ENCODE peak calls at places on chromosomes 11 and 22, in five cellular contexts. One of them, this sample, is unnamed.
A peak's percentile ranks its signal among the peaks of the same experiment; 100 is the strongest.

GRCh38 chr11:77119531-77119936 is 8.5 kb upstream of the MYO7A start:
- DNase-seq in SK-N-SH: no peak
- DNase-seq in brain microvascular endothelial cell: no peak
- DNase-seq in tibial artery: no peak
- DNase-seq in CD8-positive, alpha-beta memory T cell: no peak
- DNase-seq in this sample: no peak

GRCh38 chr11:47466701-47467250 is 17.8 kb upstream of the RAPSN start:
- DNase-seq in CD8-positive, alpha-beta memory T cell: no peak
- DNase-seq in tibial artery: no peak
- DNase-seq in brain microvascular endothelial cell: peak; percentile 20
- DNase-seq in SK-N-SH: peak; percentile 57
- DNase-seq in this sample: peak; percentile 76

GRCh38 chr11:66768818-66769217 is 39.8 kb upstream of the SPTBN2 start:
- DNase-seq in tibial artery: no peak
- DNase-seq in CD8-positive, alpha-beta memory T cell: no peak
- DNase-seq in SK-N-SH: no peak
- DNase-seq in brain microvascular endothelial cell: peak; percentile 4
- DNase-seq in this sample: no peak

GRCh38 chr11:122202951-122203456 is 87.0 kb upstream of the BLID start:
- DNase-seq in SK-N-SH: peak; percentile 79
- DNase-seq in tibial artery: peak; percentile 63
- DNase-seq in brain microvascular endothelial cell: peak; percentile 69
- DNase-seq in CD8-positive, alpha-beta memory T cell: no peak
- DNase-seq in this sample: peak; percentile 62

GRCh38 chr22:40595497-40596234 is 40.9 kb downstream of the MRTFA start:
- DNase-seq in brain microvascular endothelial cell: no peak
- DNase-seq in tibial artery: no peak
- DNase-seq in SK-N-SH: no peak
- DNase-seq in CD8-positive, alpha-beta memory T cell: no peak
- DNase-seq in this sample: no peak

GRCh38 chr11:1344056-1344635 is 34.7 kb upstream of the TOLLIP start:
- DNase-seq in tibial artery: no peak
- DNase-seq in SK-N-SH: no peak
- DNase-seq in brain microvascular endothelial cell: no peak
- DNase-seq in CD8-positive, alpha-beta memory T cell: no peak
- DNase-seq in this sample: no peak

GRCh38 chr22:34243023-34243422 is 322.7 kb upstream of the LARGE1 start:
- DNase-seq in CD8-positive, alpha-beta memory T cell: no peak
- DNase-seq in tibial artery: no peak
- DNase-seq in SK-N-SH: no peak
- DNase-seq in brain microvascular endothelial cell: no peak
- DNase-seq in this sample: no peak

GRCh38 chr22:46684706-46685105 is 53.3 kb downstream of the CERK start:
- DNase-seq in SK-N-SH: no peak
- DNase-seq in tibial artery: no peak
- DNase-seq in brain microvascular endothelial cell: no peak
- DNase-seq in CD8-positive, alpha-beta memory T cell: no peak
- DNase-seq in this sample: no peak

GRCh38 chr22:45757068-45757467 is 85.4 kb downstream of the ATXN10 start:
- DNase-seq in SK-N-SH: no peak
- DNase-seq in CD8-positive, alpha-beta memory T cell: no peak
- DNase-seq in brain microvascular endothelial cell: no peak
- DNase-seq in tibial artery: no peak
- DNase-seq in this sample: no peak

GRCh38 chr11:13284776-13285588 is 7.4 kb downstream of the BMAL1 start:
- DNase-seq in CD8-positive, alpha-beta memory T cell: no peak
- DNase-seq in tibial artery: no peak
- DNase-seq in brain microvascular endothelial cell: no peak
- DNase-seq in SK-N-SH: no peak
- DNase-seq in this sample: no peak

GRCh38 chr22:37604875-37605274 is 3.8 kb upstream of the GGA1 start:
- DNase-seq in CD8-positive, alpha-beta memory T cell: peak; percentile 54
- DNase-seq in SK-N-SH: no peak
- DNase-seq in tibial artery: no peak
- DNase-seq in brain microvascular endothelial cell: no peak
- DNase-seq in this sample: no peak

GRCh38 chr11:120834686-120835225 is 189.1 kb upstream of the TBCEL start:
- DNase-seq in brain microvascular endothelial cell: no peak
- DNase-seq in tibial artery: no peak
- DNase-seq in CD8-positive, alpha-beta memory T cell: no peak
- DNase-seq in SK-N-SH: no peak
- DNase-seq in this sample: no peak

GRCh38 chr11:77065878-77066228 is 918 bp upstream of the CAPN5 start:
- DNase-seq in tibial artery: peak; percentile 65
- DNase-seq in SK-N-SH: no peak
- DNase-seq in brain microvascular endothelial cell: peak; percentile 15
- DNase-seq in CD8-positive, alpha-beta memory T cell: no peak
- DNase-seq in this sample: no peak

GRCh38 chr22:26169312-26170111 is at the start of gene SEZ6L:
- DNase-seq in SK-N-SH: peak; percentile 90
- DNase-seq in tibial artery: no peak
- DNase-seq in brain microvascular endothelial cell: no peak
- DNase-seq in CD8-positive, alpha-beta memory T cell: no peak
- DNase-seq in this sample: no peak

GRCh38 chr11:9758676-9759518 is 95.0 kb downstream of the SWAP70 start:
- DNase-seq in CD8-positive, alpha-beta memory T cell: peak; percentile 37
- DNase-seq in brain microvascular endothelial cell: peak; percentile 64
- DNase-seq in tibial artery: peak; percentile 83
- DNase-seq in SK-N-SH: peak; percentile 92
- DNase-seq in this sample: peak; percentile 39

GRCh38 chr11:46555269-46556054 is 38.4 kb downstream of the AMBRA1 start:
- DNase-seq in SK-N-SH: no peak
- DNase-seq in CD8-positive, alpha-beta memory T cell: no peak
- DNase-seq in brain microvascular endothelial cell: peak; percentile 69
- DNase-seq in tibial artery: no peak
- DNase-seq in this sample: no peak

GRCh38 chr11:73229321-73230275 is 11.5 kb downstream of the P2RY2 start:
- DNase-seq in tibial artery: no peak
- DNase-seq in brain microvascular endothelial cell: no peak
- DNase-seq in CD8-positive, alpha-beta memory T cell: no peak
- DNase-seq in SK-N-SH: peak; percentile 19
- DNase-seq in this sample: no peak

GRCh38 chr11:26896716-26897115 is 97.2 kb upstream of the FIBIN start:
- DNase-seq in CD8-positive, alpha-beta memory T cell: no peak
- DNase-seq in brain microvascular endothelial cell: no peak
- DNase-seq in SK-N-SH: no peak
- DNase-seq in tibial artery: no peak
- DNase-seq in this sample: no peak

GRCh38 chr22:46929689-46930225 is 167.3 kb downstream of the TBC1D22A start:
- DNase-seq in SK-N-SH: no peak
- DNase-seq in CD8-positive, alpha-beta memory T cell: no peak
- DNase-seq in tibial artery: no peak
- DNase-seq in brain microvascular endothelial cell: no peak
- DNase-seq in this sample: no peak

GRCh38 chr11:62552931-62553838 is 6.6 kb upstream of the AHNAK start:
- DNase-seq in SK-N-SH: no peak
- DNase-seq in brain microvascular endothelial cell: peak; percentile 94
- DNase-seq in tibial artery: peak; percentile 93
- DNase-seq in CD8-positive, alpha-beta memory T cell: no peak
- DNase-seq in this sample: no peak

GRCh38 chr11:129933262-129933661 is 37.9 kb upstream of the NFRKB start:
- DNase-seq in CD8-positive, alpha-beta memory T cell: no peak
- DNase-seq in tibial artery: no peak
- DNase-seq in SK-N-SH: no peak
- DNase-seq in brain microvascular endothelial cell: no peak
- DNase-seq in this sample: no peak

GRCh38 chr11:10590516-10590915 is 22.1 kb upstream of the LYVE1 start:
- DNase-seq in brain microvascular endothelial cell: no peak
- DNase-seq in CD8-positive, alpha-beta memory T cell: no peak
- DNase-seq in SK-N-SH: no peak
- DNase-seq in tibial artery: no peak
- DNase-seq in this sample: no peak

GRCh38 chr11:66292543-66293332 is 1.0 kb downstream of the TMEM151A start:
- DNase-seq in brain microvascular endothelial cell: no peak
- DNase-seq in SK-N-SH: no peak
- DNase-seq in CD8-positive, alpha-beta memory T cell: no peak
- DNase-seq in tibial artery: no peak
- DNase-seq in this sample: peak; percentile 46

GRCh38 chr11:47215366-47215925 is 672 bp downstream of the DDB2 start:
- DNase-seq in tibial artery: no peak
- DNase-seq in SK-N-SH: no peak
- DNase-seq in brain microvascular endothelial cell: no peak
- DNase-seq in CD8-positive, alpha-beta memory T cell: no peak
- DNase-seq in this sample: no peak

GRCh38 chr22:19886605-19887250 is 32.1 kb upstream of the GNB1L start:
- DNase-seq in CD8-positive, alpha-beta memory T cell: no peak
- DNase-seq in SK-N-SH: no peak
- DNase-seq in tibial artery: no peak
- DNase-seq in brain microvascular endothelial cell: no peak
- DNase-seq in this sample: no peak

GRCh38 chr22:32082331-32082730 is 39.3 kb downstream of the SLC5A1 start:
- DNase-seq in brain microvascular endothelial cell: no peak
- DNase-seq in SK-N-SH: no peak
- DNase-seq in tibial artery: no peak
- DNase-seq in CD8-positive, alpha-beta memory T cell: no peak
- DNase-seq in this sample: no peak

GRCh38 chr11:115660072-115660805 is 156.0 kb upstream of the CADM1 start:
- DNase-seq in CD8-positive, alpha-beta memory T cell: no peak
- DNase-seq in brain microvascular endothelial cell: no peak
- DNase-seq in tibial artery: no peak
- DNase-seq in SK-N-SH: no peak
- DNase-seq in this sample: no peak

GRCh38 chr22:39405346-39406085 is 5.9 kb downstream of the TAB1 start:
- DNase-seq in brain microvascular endothelial cell: peak; percentile 75
- DNase-seq in SK-N-SH: no peak
- DNase-seq in tibial artery: no peak
- DNase-seq in CD8-positive, alpha-beta memory T cell: no peak
- DNase-seq in this sample: peak; percentile 73
- H3K27ac ChIP-seq in brain microvascular endothelial cell: peak overlapping the region; percentile 68
- H3K27ac ChIP-seq in SK-N-SH: no peak overlapping the region
- H3K27ac ChIP-seq in tibial artery: peak overlapping the region; percentile 55
- H3K27ac ChIP-seq in CD8-positive, alpha-beta memory T cell: no peak overlapping the region
- H3K27ac ChIP-seq in this sample: peak overlapping the region; percentile 88

GRCh38 chr11:57513911-57514537 is 1.5 kb downstream of the SLC43A1 start:
- DNase-seq in SK-N-SH: peak; percentile 72
- DNase-seq in CD8-positive, alpha-beta memory T cell: no peak
- DNase-seq in brain microvascular endothelial cell: no peak
- DNase-seq in tibial artery: peak; percentile 56
- DNase-seq in this sample: no peak

GRCh38 chr11:57514538-57515331 is 767 bp downstream of the SLC43A1 start:
- DNase-seq in brain microvascular endothelial cell: peak; percentile 16
- DNase-seq in SK-N-SH: peak; percentile 79
- DNase-seq in tibial artery: peak; percentile 72
- DNase-seq in CD8-positive, alpha-beta memory T cell: peak; percentile 26
- DNase-seq in this sample: no peak

GRCh38 chr11:57516061-57516443 is 550 bp upstream of the SLC43A1 start:
- DNase-seq in tibial artery: no peak
- DNase-seq in CD8-positive, alpha-beta memory T cell: no peak
- DNase-seq in brain microvascular endothelial cell: no peak
- DNase-seq in SK-N-SH: no peak
- DNase-seq in this sample: no peak

GRCh38 chr11:57513446-57513795 is 2.1 kb downstream of the SLC43A1 start:
- DNase-seq in brain microvascular endothelial cell: no peak
- DNase-seq in CD8-positive, alpha-beta memory T cell: no peak
- DNase-seq in SK-N-SH: no peak
- DNase-seq in tibial artery: no peak
- DNase-seq in this sample: no peak

DNA sequence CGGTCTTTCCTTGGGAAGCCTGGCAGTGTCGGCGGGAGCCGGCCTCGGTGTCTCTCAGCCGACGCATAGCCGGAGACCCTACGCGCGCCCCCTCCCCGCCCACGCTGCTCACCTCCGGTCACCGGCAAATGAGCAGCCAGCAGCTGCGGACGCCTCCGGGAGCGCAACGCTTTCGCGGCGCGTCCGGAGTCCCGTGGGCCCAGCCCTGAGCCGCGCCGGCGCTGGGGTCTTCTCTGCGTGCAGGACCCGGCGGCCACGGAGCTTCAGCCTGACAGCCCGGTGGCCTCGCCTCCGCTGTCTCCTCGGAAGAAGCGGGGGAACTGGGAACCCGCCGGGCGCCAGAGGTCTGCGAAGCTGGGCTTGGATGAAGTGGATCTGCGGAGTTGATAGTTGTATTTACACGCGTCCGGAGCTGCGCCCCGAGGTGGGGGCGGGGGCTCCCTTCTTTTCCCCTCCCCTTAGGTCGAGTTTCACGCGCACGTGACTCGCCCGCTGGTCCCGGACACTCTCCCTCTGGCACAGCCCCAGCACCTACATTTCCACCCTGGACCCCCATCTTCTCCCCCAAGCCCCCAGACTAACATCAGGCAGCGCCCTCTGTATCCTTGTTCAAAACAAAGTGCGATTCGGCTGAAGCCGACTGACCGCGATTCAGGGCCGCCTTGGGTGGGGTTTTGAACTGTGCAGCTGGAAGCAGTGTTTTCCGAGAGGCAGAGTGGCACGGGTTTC is at the start of gene SLC43A1:
- DNase-seq in CD8-positive, alpha-beta memory T cell: no peak
- DNase-seq in tibial artery: peak; percentile 70
- DNase-seq in SK-N-SH: peak; percentile 74
- DNase-seq in brain microvascular endothelial cell: peak; percentile 47
- DNase-seq in this sample: no peak
- H3K27ac ChIP-seq in CD8-positive, alpha-beta memory T cell: peak within 1 kb of the TSS; percentile 61
- H3K27ac ChIP-seq in tibial artery: peak within 1 kb of the TSS; percentile 71
- H3K27ac ChIP-seq in SK-N-SH: no peak within 1 kb of the TSS
- H3K27ac ChIP-seq in brain microvascular endothelial cell: no peak within 1 kb of the TSS
- H3K27ac ChIP-seq in this sample: no peak within 1 kb of the TSS

DNA sequence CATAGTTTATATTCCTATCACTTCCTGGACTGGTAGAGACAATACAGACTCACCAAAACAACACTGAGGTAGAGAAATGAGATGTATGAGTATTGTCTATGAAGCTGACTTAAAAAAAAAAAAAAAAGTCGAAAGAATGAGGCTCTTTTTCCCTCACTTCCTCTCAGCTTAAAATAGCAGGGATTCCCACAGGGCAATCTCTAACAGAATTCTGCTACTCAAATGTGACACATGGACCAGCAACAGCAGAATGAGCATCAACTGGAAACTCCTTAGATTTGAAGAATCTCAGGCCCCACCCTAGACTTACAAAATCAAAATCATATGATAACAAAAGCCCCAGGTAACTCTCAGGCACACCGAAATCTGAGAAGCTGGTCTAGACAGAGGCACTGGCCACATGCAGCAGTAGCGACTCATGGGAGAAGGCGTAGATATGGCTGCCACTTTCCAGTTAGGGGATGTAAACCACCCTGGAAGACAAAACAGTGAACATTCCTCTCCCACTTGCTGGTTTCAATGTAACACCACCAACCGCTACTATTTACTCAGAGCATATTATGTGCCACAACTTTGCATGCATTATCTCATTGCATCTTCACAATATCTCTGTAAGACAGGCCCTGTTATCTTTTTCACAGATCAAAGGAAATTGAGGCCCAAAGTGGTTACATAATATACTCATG is 128.0 kb downstream of the RBFOX2 start:
- DNase-seq in brain microvascular endothelial cell: peak; percentile 54
- DNase-seq in tibial artery: no peak
- DNase-seq in SK-N-SH: no peak
- DNase-seq in CD8-positive, alpha-beta memory T cell: no peak
- DNase-seq in this sample: no peak
- H3K27ac ChIP-seq in brain microvascular endothelial cell: peak overlapping the region; percentile 70
- H3K27ac ChIP-seq in tibial artery: no peak overlapping the region
- H3K27ac ChIP-seq in SK-N-SH: peak overlapping the region; percentile 79
- H3K27ac ChIP-seq in CD8-positive, alpha-beta memory T cell: no peak overlapping the region
- H3K27ac ChIP-seq in this sample: no peak overlapping the region

DNA sequence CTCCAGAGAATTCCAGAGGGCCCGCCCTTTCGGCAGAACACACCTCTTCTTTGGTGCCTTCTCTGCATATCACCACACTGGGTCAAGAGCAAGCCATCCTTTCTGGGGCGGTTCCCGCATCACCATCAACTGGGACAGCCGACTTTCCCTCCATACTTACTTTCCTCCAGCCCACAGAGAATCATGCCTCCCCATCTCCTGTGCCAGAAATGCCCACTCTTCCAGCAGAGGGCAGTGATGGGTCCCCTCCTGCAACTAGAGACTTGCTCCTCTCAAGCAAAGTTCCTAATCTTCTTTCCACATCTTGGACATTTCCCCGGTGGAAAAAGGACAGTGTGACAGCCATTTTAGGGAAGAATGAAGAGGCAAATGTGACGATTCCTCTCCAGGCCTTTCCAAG is 157.7 kb downstream of the C11orf91 start:
- DNase-seq in tibial artery: peak; percentile 28
- DNase-seq in brain microvascular endothelial cell: peak; percentile 40
- DNase-seq in CD8-positive, alpha-beta memory T cell: no peak
- DNase-seq in SK-N-SH: peak; percentile 59
- DNase-seq in this sample: no peak
- H3K27ac ChIP-seq in tibial artery: no peak overlapping the region
- H3K27ac ChIP-seq in brain microvascular endothelial cell: no peak overlapping the region
- H3K27ac ChIP-seq in CD8-positive, alpha-beta memory T cell: no peak overlapping the region
- H3K27ac ChIP-seq in SK-N-SH: peak overlapping the region; percentile 9
- H3K27ac ChIP-seq in this sample: no peak overlapping the region